ENCODE peak calls at places on chromosomes 4 and X, in six cellular contexts. B is AG09309, Y is endodermal cell, X is mucosa of descending colon, C is H9, T is IMR-90. R is an unnamed sample.
A peak's percentile ranks its signal among the peaks of the same experiment; 100 is the strongest.

GRCh38 chr4:150136481-150136880 is 58.2 kb downstream of the DCLK2 start:
- DNase-seq in B (no peak), Y (no peak), X (no peak), C (no peak), T (peak; percentile 76), R (no peak)

GRCh38 chrX:42839632-42840031 is 61.7 kb upstream of the PPP1R2C start:
- DNase-seq in B (no peak), Y (no peak), X (no peak), C (no peak), T (no peak), R (no peak)

GRCh38 chrX:31837445-31837844 is 765.6 kb upstream of the FTHL17 start:
- DNase-seq in B (no peak), Y (no peak), X (no peak), C (no peak), T (no peak), R (no peak)

GRCh38 chr4:38943355-38943754 is 75.7 kb downstream of the FAM114A1 start:
- DNase-seq in B (no peak), Y (no peak), X (peak; percentile 58), C (no peak), T (peak; percentile 85), R (no peak)

GRCh38 chr4:27397886-27398285 is 537.2 kb downstream of the STIM2 start:
- DNase-seq in B (peak; percentile 86), Y (no peak), X (no peak), C (no peak), T (peak; percentile 12), R (no peak)

GRCh38 chrX:96182366-96182765 is 502.3 kb upstream of the DIAPH2 start:
- DNase-seq in B (no peak), Y (peak; percentile 86), X (peak; percentile 44), C (peak; percentile 78), T (peak; percentile 15), R (no peak)

GRCh38 chr4:4820264-4820663 is 39.2 kb upstream of the MSX1 start:
- DNase-seq in B (no peak), Y (peak; percentile 24), X (no peak), C (no peak), T (no peak), R (no peak)

GRCh38 chrX:123223859-123224258 is 39.8 kb downstream of the GRIA3 start:
- DNase-seq in B (no peak), Y (no peak), X (no peak), C (no peak), T (no peak), R (peak; percentile 3)

GRCh38 chr4:78776031-78776728 is at the start of gene BMP2K:
- DNase-seq in B (no peak), Y (peak; percentile 95), X (peak; percentile 82), C (peak; percentile 89), T (peak; percentile 66), R (peak; percentile 90)

GRCh38 chr4:20687894-20688293 is 12.4 kb upstream of the PACRGL start:
- DNase-seq in B (peak; percentile 80), Y (no peak), X (no peak), C (no peak), T (peak; percentile 75), R (no peak)

GRCh38 chr4:7918981-7919380 is 20.7 kb downstream of the AFAP1 start:
- DNase-seq in B (no peak), Y (no peak), X (no peak), C (no peak), T (no peak), R (no peak)

GRCh38 chr4:107312366-107312765 is 276.3 kb upstream of the DKK2 start:
- DNase-seq in B (no peak), Y (no peak), X (no peak), C (no peak), T (peak; percentile 21), R (no peak)

GRCh38 chrX:121333942-121334341 is 286.5 kb downstream of the GLUD2 start:
- DNase-seq in B (no peak), Y (no peak), X (no peak), C (no peak), T (no peak), R (peak; percentile 8)

GRCh38 chr4:98374643-98375042 is 113.5 kb downstream of the RAP1GDS1 start:
- DNase-seq in B (no peak), Y (no peak), X (no peak), C (no peak), T (peak; percentile 62), R (no peak)

GRCh38 chrX:72308566-72309296 is 3.0 kb upstream of the CITED1 start:
- DNase-seq in B (no peak), Y (peak; percentile 91), X (peak; percentile 83), C (peak; percentile 82), T (peak; percentile 50), R (peak; percentile 45)

GRCh38 chr4:1231637-1232360 is 17.1 kb downstream of the CTBP1 start:
- DNase-seq in B (no peak), Y (no peak), X (no peak), C (no peak), T (no peak), R (no peak)

GRCh38 chrX:134006484-134007161 is 21.2 kb upstream of the GPC3 start:
- DNase-seq in B (no peak), Y (no peak), X (no peak), C (no peak), T (no peak), R (no peak)

GRCh38 chrX:6694977-6695376 is 160.1 kb upstream of the VCX3A start:
- DNase-seq in B (no peak), Y (no peak), X (no peak), C (no peak), T (no peak), R (no peak)

GRCh38 chrX:40153335-40154221 is 55.8 kb upstream of the BCOR start:
- DNase-seq in B (no peak), Y (peak; percentile 83), X (peak; percentile 64), C (peak; percentile 61), T (no peak), R (peak; percentile 79)

GRCh38 chr4:3477750-3478430 is 14.8 kb downstream of the DOK7 start:
- DNase-seq in B (no peak), Y (no peak), X (no peak), C (no peak), T (no peak), R (no peak)

GRCh38 chr4:117455088-117455487 is 369.7 kb upstream of the TRAM1L1 start:
- DNase-seq in B (no peak), Y (no peak), X (no peak), C (no peak), T (no peak), R (no peak)

GRCh38 chr4:138448169-138448568 is 206.0 kb upstream of the SLC7A11 start:
- DNase-seq in B (no peak), Y (no peak), X (no peak), C (no peak), T (no peak), R (no peak)

GRCh38 chr4:75048208-75048879 is 115.4 kb downstream of the PARM1 start:
- DNase-seq in B (no peak), Y (peak; percentile 79), X (no peak), C (no peak), T (no peak), R (no peak)

GRCh38 chr4:789571-790465 is 36.1 kb downstream of the CPLX1 start:
- DNase-seq in B (no peak), Y (peak; percentile 42), X (peak; percentile 68), C (no peak), T (no peak), R (no peak)

GRCh38 chr4:139555073-139555704 is 830 bp downstream of the SETD7 start:
- DNase-seq in B (peak; percentile 52), Y (peak; percentile 93), X (peak; percentile 89), C (peak; percentile 69), T (peak; percentile 87), R (peak; percentile 72)

GRCh38 chrX:154384284-154384892 is 5.3 kb downstream of the EMD start:
- DNase-seq in B (no peak), Y (no peak), X (no peak), C (no peak), T (no peak), R (no peak)
- TF ChIP-seq CTCF in B (peak; percentile 50), Y (peak; percentile 51), X (no peak), C (peak; percentile 26), T (peak; percentile 43), R (no peak)

DNA sequence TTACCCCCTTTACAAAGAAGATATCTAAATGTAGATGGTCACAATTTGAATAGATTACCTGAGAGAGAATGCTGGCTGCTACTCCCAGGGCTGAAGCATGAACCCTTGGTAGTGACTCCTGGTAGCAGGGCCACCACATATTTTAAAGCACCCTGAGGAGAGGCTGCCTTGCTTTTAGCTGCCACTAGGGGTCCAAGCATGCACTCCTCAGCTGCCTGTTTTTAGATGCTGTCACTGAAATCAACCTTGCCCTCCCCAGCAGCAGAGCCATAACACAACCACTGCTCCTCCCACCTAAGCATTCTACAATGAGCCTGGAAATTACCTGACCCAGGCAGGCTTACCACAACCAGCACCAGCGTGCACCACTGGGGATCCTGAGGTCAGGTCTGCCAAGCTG is 850.9 kb downstream of the FAM133A start:
- DNase-seq in B (no peak), Y (peak; percentile 61), X (no peak), C (peak; percentile 30), T (no peak), R (no peak)
- TF ChIP-seq CTCF in B (peak; percentile 27), Y (peak; percentile 60), X (no peak), C (peak; percentile 55), T (no peak), R (no peak)

DNA sequence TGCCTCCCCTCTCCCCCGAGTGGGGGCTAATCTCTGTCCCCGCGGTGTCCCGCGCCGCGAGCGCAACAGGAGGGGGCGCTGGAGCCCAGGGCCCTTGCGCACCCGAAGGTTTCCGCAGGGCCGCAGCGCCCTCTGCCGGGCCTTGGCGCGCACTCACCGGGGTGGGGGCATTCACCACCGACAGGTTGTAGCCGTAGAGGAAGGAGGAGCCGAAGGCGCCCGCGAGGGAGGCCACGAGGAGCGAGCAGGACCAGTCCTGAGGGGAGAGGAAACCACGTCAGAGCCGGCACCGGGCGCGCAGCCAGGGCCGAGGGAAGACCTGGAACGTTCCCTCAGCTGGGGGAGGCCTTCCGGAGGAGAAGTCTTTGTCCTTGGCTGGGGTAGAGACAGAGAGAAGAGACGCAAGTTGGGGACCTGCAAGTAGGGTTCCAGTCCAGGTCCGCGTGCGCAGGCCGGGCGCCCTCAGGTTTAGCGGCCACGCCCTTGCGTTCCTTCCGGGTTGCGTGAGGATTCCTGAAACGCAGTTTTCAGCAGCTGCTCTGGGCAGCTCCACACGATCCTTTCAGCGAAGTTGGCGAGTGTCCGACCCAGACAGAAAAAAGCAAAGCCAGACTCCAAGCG is 2.4 kb downstream of the SLC2A9 start:
- DNase-seq in B (peak; percentile 33), Y (peak; percentile 98), X (peak; percentile 97), C (peak; percentile 95), T (peak; percentile 93), R (peak; percentile 97)
- TF ChIP-seq CTCF in B (peak; percentile 78), Y (peak; percentile 99), X (peak; percentile 99), C (peak; percentile 100), T (peak; percentile 99), R (peak; percentile 99)

DNA sequence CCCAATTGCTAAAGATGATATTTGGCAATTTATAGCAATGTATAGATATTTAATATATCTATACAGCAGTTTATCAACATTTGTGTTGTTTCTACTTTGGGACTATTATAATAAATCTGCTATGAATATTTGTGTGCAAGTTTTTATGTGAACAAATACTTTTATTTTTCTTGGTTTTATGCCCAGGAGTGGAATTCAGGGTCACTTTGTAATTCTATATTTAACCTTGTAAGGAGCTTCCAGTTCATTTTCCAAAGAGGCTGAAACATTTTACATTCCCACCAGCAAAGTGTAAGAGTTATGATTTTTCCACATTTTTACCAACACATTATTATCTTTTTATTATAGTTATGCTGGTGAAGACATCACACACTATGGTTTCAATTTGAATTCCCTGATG is 801.3 kb downstream of the PCDH18 start:
- DNase-seq in B (no peak), Y (no peak), X (no peak), C (no peak), T (no peak), R (no peak)
- TF ChIP-seq CTCF in B (no peak), Y (no peak), X (no peak), C (no peak), T (no peak), R (no peak)

R was measured in GM13976.